ENCODE peak calls at places on chromosomes 6 and 20, in six cellular contexts. T is psoas muscle, R is heart left ventricle, E is upper lobe of right lung, J is AG09309, V is GM23338. W is an unnamed sample.

GRCh38 chr20:34271961-34272360 is 30.7 kb downstream of the ASIP start:
- DNase-seq in T (no peak), R (no peak), E (no peak), J (peak; percentile 35), V (no peak), W (no peak)

GRCh38 chr6:111771084-111771411 is 102.2 kb downstream of the FYN start:
- DNase-seq in T (no peak), R (no peak), E (no peak), J (no peak), V (no peak), W (no peak)

GRCh38 chr6:142850653-142851434 is 94.1 kb downstream of the HIVEP2 start:
- DNase-seq in T (no peak), R (no peak), E (no peak), J (no peak), V (no peak), W (no peak)

GRCh38 chr20:62367483-62368302 is 581 bp upstream of the LAMA5 start:
- DNase-seq in T (peak; percentile 79), R (peak; percentile 60), E (no peak), J (no peak), V (peak; percentile 70), W (peak; percentile 71)

GRCh38 chr6:157514659-157515496 is 133.9 kb downstream of the ZDHHC14 start:
- DNase-seq in T (peak; percentile 78), R (no peak), E (no peak), J (peak; percentile 27), V (no peak), W (no peak)

GRCh38 chr6:75824160-75824559 is 75.1 kb downstream of the MYO6 start:
- DNase-seq in T (no peak), R (no peak), E (no peak), J (no peak), V (no peak), W (no peak)

GRCh38 chr20:51236396-51236795 is 213.5 kb upstream of the KCNG1 start:
- DNase-seq in T (no peak), R (no peak), E (no peak), J (no peak), V (no peak), W (peak; percentile 18)

GRCh38 chr20:7523288-7523687 is 417.0 kb downstream of the HAO1 start:
- DNase-seq in T (no peak), R (no peak), E (no peak), J (no peak), V (no peak), W (no peak)

GRCh38 chr6:79168695-79168980 is 65.8 kb downstream of the HMGN3 start:
- DNase-seq in T (no peak), R (no peak), E (no peak), J (no peak), V (no peak), W (no peak)

GRCh38 chr6:88922775-88923548 is 40.5 kb downstream of the RNGTT start:
- DNase-seq in T (no peak), R (no peak), E (no peak), J (no peak), V (no peak), W (no peak)

GRCh38 chr6:90183587-90184333 is 112.9 kb downstream of the BACH2 start:
- DNase-seq in T (no peak), R (no peak), E (no peak), J (no peak), V (no peak), W (no peak)

GRCh38 chr6:28638915-28639314 is 113.2 kb downstream of the GPX5 start:
- DNase-seq in T (no peak), R (no peak), E (no peak), J (no peak), V (no peak), W (peak; percentile 74)

GRCh38 chr6:63817492-63818050 is 182.0 kb downstream of the PHF3 start:
- DNase-seq in T (no peak), R (no peak), E (no peak), J (no peak), V (no peak), W (no peak)

GRCh38 chr6:50819527-50819905 is 845 bp downstream of the TFAP2B start:
- DNase-seq in T (no peak), R (no peak), E (no peak), J (no peak), V (no peak), W (no peak)

GRCh38 chr6:156933201-156934053 is 156.2 kb downstream of the ARID1B start:
- DNase-seq in T (no peak), R (no peak), E (peak; percentile 77), J (no peak), V (peak; percentile 50), W (no peak)

GRCh38 chr6:35924146-35924545 is 3.2 kb upstream of the SRPK1 start:
- DNase-seq in T (no peak), R (no peak), E (no peak), J (no peak), V (no peak), W (no peak)

GRCh38 chr6:119344306-119344705 is 5.3 kb downstream of the MAN1A1 start:
- DNase-seq in T (no peak), R (no peak), E (no peak), J (no peak), V (no peak), W (no peak)

GRCh38 chr20:62571667-62572344 is 70.5 kb upstream of the SLCO4A1 start:
- DNase-seq in T (peak; percentile 72), R (no peak), E (no peak), J (no peak), V (peak; percentile 61), W (peak; percentile 36)

GRCh38 chr6:153001767-153002612 is 519 bp downstream of the MTRF1L start:
- DNase-seq in T (no peak), R (no peak), E (no peak), J (no peak), V (peak; percentile 42), W (no peak)

DNA sequence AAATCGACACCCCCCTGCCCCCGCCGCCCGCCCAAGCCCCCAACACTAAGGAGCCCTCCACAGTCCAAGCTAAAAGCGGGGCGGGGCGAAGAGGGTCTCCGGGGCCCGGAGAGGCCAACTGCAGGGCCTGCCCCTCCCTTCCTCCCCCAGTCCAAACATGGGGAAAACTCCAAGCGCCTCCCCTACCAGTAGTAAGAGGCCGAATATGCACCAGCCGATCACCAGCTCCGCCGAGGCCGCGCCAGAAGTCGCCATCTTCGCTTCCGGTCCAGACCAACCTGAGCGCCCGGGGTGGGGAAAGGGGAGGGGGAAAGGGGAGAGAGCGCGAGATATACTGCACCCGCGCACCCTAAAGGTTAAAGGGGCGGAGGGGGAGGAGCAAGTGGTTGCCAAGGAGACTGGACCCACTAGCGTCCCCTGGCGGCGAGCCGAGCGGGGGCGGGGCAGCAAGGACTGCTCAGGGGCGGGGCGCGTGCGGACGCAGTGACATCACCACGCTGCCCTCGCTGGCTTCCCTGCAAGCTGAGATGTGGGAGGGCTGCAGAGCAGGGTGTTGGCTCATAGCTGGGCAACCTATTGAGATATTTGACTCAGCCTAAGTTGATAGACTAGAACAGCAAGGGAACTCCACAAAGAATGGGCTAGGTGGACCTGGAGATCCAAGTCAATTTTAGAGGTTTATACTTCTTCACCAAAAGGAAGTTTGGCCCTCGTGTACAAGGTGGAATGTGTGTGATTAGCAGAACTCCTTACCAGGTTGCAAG is at the start of gene LMBRD1:
- DNase-seq in T (peak; percentile 98), R (peak; percentile 98), E (peak; percentile 99), J (peak; percentile 80), V (peak; percentile 98), W (peak; percentile 99)
- TF ChIP-seq CTCF in T (peak; percentile 70), R (peak; percentile 74), E (peak; percentile 85), J (peak; percentile 89), V (peak; percentile 99), W (peak; percentile 77)

DNA sequence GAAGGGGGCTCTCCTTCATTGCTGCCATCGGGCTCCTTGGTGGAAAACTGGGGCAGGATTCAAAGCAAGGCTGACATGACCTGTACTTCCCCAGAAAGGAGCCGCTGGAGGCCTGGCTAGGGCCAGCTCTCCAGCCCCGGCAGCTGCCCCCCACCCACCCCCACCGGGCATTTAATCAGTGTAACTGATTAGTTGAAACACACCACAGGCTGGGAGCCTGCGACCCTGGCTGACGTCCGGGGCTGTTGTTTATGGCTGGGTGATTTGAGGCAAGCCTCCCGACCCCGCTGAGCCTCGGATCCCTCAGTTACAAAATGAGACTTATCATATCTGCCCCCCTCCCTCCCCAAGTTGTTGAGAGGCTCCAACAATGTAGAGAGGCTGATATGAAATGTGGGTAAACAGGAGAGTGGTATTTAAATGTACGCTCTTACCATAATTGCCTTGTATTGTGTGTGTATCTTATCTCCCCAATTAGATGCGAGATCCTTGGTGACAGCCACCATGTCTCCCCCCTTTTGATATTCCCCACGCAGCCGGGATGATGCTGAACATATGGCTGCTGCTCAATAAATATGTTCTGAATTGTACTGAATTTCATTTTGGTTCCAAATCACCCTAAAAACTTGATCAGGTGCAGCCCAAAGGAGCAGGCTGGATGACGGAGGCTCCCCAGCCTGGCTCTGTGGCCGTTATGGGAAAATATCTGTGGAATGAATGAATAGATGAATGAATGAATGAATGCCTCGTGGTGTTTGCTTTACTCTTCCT is 31.7 kb upstream of the APCDD1L start:
- DNase-seq in T (no peak), R (no peak), E (no peak), J (no peak), V (no peak), W (peak; percentile 6)
- H3K4me3 ChIP-seq in T (no peak overlapping the region), R (no peak overlapping the region), E (no peak overlapping the region), J (no peak overlapping the region), V (no peak overlapping the region), W (no peak overlapping the region)

DNA sequence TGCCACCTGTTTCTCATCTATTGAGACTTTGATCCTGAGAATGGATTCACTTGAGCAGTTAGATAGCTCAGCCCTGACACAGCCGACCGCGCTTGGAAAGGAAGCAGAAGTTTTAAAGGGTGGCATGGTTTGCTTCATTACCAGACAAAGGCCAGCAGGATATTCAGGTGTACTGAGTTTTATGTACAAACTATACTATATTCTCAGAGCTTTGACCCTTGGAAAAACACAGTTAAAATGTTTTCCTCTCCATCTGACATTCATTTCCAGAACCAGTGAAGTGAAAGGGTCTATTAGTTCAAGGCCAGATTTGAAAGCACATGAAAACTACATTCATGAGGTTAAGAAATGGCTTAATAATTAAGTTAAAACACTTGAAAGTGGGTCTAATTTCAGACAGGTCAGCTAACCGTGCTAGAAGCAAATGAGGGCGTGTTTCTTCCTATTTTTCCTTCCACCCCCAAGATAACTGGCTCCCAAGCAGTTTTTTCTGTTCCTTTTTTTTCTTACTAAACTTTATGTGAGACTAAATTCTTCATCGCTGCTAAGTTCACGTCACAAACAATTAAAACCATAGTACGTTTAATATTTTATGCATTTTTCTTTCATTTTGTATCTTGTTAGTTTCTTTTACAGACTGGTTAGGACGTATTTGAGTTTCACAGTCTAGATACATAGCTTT is 385.3 kb upstream of the SOX4 start:
- DNase-seq in T (no peak), R (no peak), E (no peak), J (no peak), V (no peak), W (no peak)
- TF ChIP-seq CTCF in T (no peak), R (no peak), E (no peak), J (no peak), V (no peak), W (no peak)

DNA sequence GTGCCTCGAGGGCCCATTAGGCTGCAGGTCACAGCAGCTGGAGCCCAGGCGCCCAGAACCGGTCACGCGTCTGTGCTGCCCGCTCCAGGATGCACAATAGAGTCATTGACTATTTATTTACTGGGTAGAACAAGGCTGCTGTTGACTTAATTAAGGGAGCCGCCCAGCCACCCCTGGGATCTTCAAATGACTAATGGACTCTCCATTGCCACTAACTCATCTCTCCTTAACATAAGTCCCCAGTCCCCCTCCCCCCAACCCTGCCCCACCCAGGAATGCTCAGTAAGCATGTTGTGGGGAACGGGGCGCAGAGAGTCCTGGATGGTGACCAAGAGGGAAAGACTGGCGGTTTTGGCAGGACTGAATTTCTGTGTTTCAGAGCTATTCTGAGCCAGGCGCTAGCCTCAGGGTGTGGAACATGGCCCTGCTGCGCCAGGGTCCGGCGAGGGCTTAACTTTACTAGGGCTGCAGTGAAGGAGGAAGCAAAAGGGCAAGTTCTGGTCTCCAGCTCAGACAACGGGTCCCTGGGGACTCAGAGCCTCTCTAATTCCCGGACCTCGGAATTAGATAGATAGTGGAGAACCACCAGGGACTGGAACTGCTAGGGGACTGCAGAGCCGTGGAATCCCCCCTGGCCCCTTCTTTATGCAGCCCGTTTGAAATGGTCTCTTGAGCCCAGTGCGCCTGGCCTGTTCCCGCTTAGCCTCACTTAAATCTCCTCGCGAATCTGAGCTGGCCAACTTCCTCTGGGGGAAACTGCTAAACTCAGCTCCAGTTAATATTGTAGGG is 1.5 kb upstream of the GRIK2 start:
- DNase-seq in T (no peak), R (no peak), E (no peak), J (no peak), V (peak; percentile 51), W (no peak)
- H3K4me3 ChIP-seq in T (no peak overlapping the region), R (peak overlapping the region; percentile 54), E (no peak overlapping the region), J (no peak overlapping the region), V (peak overlapping the region; percentile 79), W (no peak overlapping the region)